ENCODE peak calls at places on chromosomes 7 and 10, in ten cellular contexts. D is CD8-positive, alpha-beta memory T cell; K is CD8-positive, alpha-beta T cell; C is left ventricle myocardium inferior; A is aorta; I is GM23248; R is SJSA1; Q is heart right ventricle; Y is right lobe of liver; X is endothelial cell of umbilical vein. V is an unnamed sample.
A peak's percentile ranks its signal among the peaks of the same experiment; 100 is the strongest.

GRCh38 chr7:78225534-78225933 is 427.0 kb downstream of the PHTF2 start:
- DNase-seq in X (no peak), I (no peak), Y (no peak), A (no peak), D (no peak), C (no peak), Q (no peak), R (no peak), K (no peak), V (no peak)

GRCh38 chr7:149662591-149663095 is 110.7 kb downstream of the ZNF467 start:
- DNase-seq in A (peak; percentile 68), K (peak; percentile 70), D (peak; percentile 38), Y (peak; percentile 83), C (peak; percentile 61), X (peak; percentile 66), Q (peak; percentile 49), I (peak; percentile 72), R (peak; percentile 19), V (peak; percentile 70)

GRCh38 chr7:92988051-92988450 is 129.7 kb downstream of the SAMD9 start:
- DNase-seq in Q (no peak), I (peak; percentile 51), R (peak; percentile 53), K (no peak), Y (no peak), X (peak; percentile 57), D (no peak), A (no peak), C (no peak), V (no peak)

GRCh38 chr10:71268751-71269150 is 50.3 kb upstream of the SLC29A3 start:
- DNase-seq in D (no peak), Q (peak; percentile 66), Y (no peak), K (no peak), R (no peak), X (no peak), C (peak; percentile 77), A (no peak), I (peak; percentile 77), V (no peak)

GRCh38 chr7:154880512-154880911 is 122.4 kb downstream of the PAXIP1 start:
- DNase-seq in Y (no peak), R (no peak), K (no peak), I (no peak), A (no peak), Q (no peak), C (no peak), X (no peak), D (no peak), V (no peak)

GRCh38 chr7:125661006-125661405 is 731.4 kb upstream of the POT1 start:
- DNase-seq in K (no peak), Y (no peak), Q (no peak), X (peak; percentile 19), A (no peak), D (no peak), I (no peak), C (no peak), R (no peak), V (no peak)

GRCh38 chr10:1290071-1290471 is 233.9 kb downstream of the WDR37 start:
- DNase-seq in A (no peak), R (no peak), Y (no peak), C (no peak), Q (no peak), K (no peak), D (no peak), I (peak; percentile 4), X (no peak), V (no peak)

GRCh38 chr7:128404826-128405344 is 4.9 kb downstream of the IMPDH1 start:
- DNase-seq in K (no peak), R (no peak), X (peak; percentile 34), Y (no peak), D (no peak), Q (no peak), I (peak; percentile 64), A (peak; percentile 43), C (no peak), V (no peak)

GRCh38 chr7:149229526-149229925 is 9.9 kb upstream of the ZNF212 start:
- DNase-seq in X (no peak), D (no peak), K (no peak), C (no peak), A (no peak), Y (no peak), Q (no peak), I (no peak), R (no peak), V (no peak)

GRCh38 chr10:132349766-132350165 is 17.8 kb downstream of the LRRC27 start:
- DNase-seq in R (no peak), A (peak; percentile 15), Y (no peak), I (no peak), Q (no peak), X (no peak), D (no peak), K (no peak), C (no peak), V (peak; percentile 33)

GRCh38 chr10:37711617-37712488 is 145.6 kb downstream of the ZNF248 start:
- DNase-seq in Q (no peak), Y (no peak), C (no peak), X (no peak), D (no peak), R (no peak), A (no peak), K (no peak), I (no peak), V (no peak)

GRCh38 chr7:104923010-104923421 is 91.0 kb upstream of the KMT2E start:
- DNase-seq in Y (peak; percentile 75), K (peak; percentile 71), D (peak; percentile 64), X (peak; percentile 95), Q (peak; percentile 82), R (peak; percentile 52), I (peak; percentile 92), A (peak; percentile 85), C (peak; percentile 54), V (peak; percentile 84)

DNA sequence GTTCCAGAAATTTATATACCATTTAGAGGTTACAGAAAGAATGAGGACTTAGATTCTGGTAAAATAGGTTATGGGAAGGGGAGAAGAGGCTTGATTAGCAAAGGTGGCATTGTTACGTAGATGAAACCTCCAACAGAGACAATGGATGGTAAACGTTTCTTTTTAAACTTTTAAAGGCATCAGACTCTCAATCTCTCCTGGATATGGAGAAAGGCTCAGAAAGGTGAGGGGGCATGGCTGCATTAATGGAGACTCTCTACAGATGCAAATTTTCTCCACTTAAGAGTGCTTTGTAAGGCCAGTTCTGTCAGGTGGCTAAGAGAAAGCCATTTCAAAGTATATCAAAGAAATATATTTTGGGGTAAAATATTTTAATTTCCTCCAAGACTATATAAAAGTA is 240.9 kb upstream of the PTER start:
- DNase-seq in K (no peak), Y (no peak), Q (no peak), A (no peak), D (no peak), C (no peak), R (no peak), I (no peak), X (no peak), V (no peak)
- H3K9me3 ChIP-seq in K (no peaks in the 10 kb centered on the region), Y (no peaks in the 10 kb centered on the region), Q (no peaks in the 10 kb centered on the region), A (peaks cover 3% of the 10 kb centered on the region), D (no peaks in the 10 kb centered on the region), C (peaks cover 10% of the 10 kb centered on the region), R (no peaks in the 10 kb centered on the region), I (no peaks in the 10 kb centered on the region), X (peaks cover 3% of the 10 kb centered on the region), V (no peaks in the 10 kb centered on the region)

DNA sequence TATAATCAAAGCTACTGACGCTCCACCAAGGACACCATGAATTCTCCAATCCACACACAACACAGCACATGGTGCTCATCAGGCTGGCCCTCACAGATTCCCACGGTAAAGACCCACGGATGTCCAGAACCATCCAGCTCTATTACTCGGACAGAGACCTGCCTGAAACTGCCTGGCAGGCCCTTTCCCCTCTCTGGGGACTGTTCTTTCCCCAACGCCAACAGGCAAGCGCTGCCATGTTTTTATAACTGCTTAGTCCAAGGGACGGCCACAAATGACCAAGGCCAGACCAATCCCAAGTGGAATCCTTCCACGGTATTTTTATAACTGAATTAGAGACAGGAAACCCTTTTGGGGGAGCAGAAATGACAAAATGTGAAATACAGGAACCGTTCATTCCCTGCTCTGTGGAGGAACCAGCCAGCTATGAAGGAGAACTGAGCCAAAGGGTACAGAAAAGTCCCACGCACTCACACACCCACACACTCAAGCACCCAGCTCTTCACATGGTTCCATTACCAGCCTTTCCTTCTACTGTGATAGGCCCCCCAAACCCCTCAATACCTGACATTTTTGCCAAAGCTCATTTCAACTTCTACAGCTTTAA is 4.1 kb downstream of the PIP4K2A start:
- DNase-seq in R (no peak), K (no peak), A (no peak), Y (no peak), D (no peak), I (no peak), X (no peak), Q (no peak), C (no peak), V (peak; percentile 55)
- H3K4me3 ChIP-seq in R (no peak overlapping the region), K (no peak overlapping the region), A (no peak overlapping the region), Y (no peak overlapping the region), D (peak overlapping the region; percentile 0), I (no peak overlapping the region), X (no peak overlapping the region), Q (no peak overlapping the region), C (no peak overlapping the region), V (no peak overlapping the region)

GRCh38 chr7:106110885-106111670 is 1.0 kb downstream of the SYPL1 start:
- DNase-seq in I (peak; percentile 59), C (no peak), X (peak; percentile 74), Y (no peak), A (no peak), R (no peak), K (no peak), D (peak; percentile 21), Q (no peak), V (no peak)
- H3K4me1 ChIP-seq in I (peaks cover 22% of the 10 kb centered on the region), C (peaks cover 59% of the 10 kb centered on the region), X (peaks cover 12% of the 10 kb centered on the region), Y (no peaks in the 10 kb centered on the region), A (peaks cover 3% of the 10 kb centered on the region), R (peaks cover 12% of the 10 kb centered on the region), K (peaks cover 59% of the 10 kb centered on the region), D (peaks cover 62% of the 10 kb centered on the region), Q (peaks cover 53% of the 10 kb centered on the region), V (peaks cover 31% of the 10 kb centered on the region)

GRCh38 chr7:158127241-158127640 is 460.4 kb downstream of the PTPRN2 start:
- DNase-seq in Y (no peak), D (no peak), K (no peak), I (no peak), C (no peak), Q (no peak), A (no peak), R (no peak), X (no peak), V (no peak)

GRCh38 chr7:158128572-158128971 is 459.1 kb downstream of the PTPRN2 start:
- DNase-seq in X (no peak), Q (no peak), K (no peak), I (no peak), Y (no peak), R (no peak), D (no peak), A (no peak), C (no peak), V (no peak)

GRCh38 chr7:158125721-158126120 is 461.9 kb downstream of the PTPRN2 start:
- DNase-seq in Q (no peak), A (no peak), Y (no peak), I (no peak), X (no peak), K (no peak), D (no peak), C (no peak), R (no peak), V (no peak)

GRCh38 chr7:158125091-158125490 is 462.5 kb downstream of the PTPRN2 start:
- DNase-seq in C (no peak), Q (no peak), A (no peak), D (no peak), R (no peak), X (no peak), I (no peak), K (no peak), Y (no peak), V (no peak)

DNA sequence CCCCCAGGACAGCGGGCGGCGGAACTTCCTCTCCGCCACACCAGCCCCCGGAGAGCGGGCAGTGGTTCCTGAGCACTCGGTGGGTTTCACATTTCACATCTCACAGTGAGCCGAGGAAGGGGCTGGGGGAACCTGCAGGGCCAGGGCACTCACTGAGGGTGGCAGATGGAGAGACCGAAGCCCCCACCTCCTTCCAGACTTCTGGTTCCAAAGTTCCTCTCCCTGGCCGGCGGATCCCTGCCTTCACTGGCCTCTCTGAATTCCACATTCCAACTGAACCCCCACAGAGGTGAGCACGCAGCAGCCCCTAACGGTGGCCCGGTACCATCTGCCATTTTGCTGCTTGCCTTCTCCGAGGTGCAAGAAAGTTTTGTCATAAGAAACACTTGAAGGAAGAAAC is 461.0 kb downstream of the PTPRN2 start:
- DNase-seq in Q (no peak), R (no peak), A (no peak), X (no peak), Y (no peak), C (no peak), D (no peak), K (no peak), I (no peak), V (no peak)
- H3K9me3 ChIP-seq in Q (no peaks in the 10 kb centered on the region), R (peaks cover 28% of the 10 kb centered on the region), A (no peaks in the 10 kb centered on the region), X (peaks cover 4% of the 10 kb centered on the region), Y (no peaks in the 10 kb centered on the region), C (peaks cover 6% of the 10 kb centered on the region), D (no peaks in the 10 kb centered on the region), K (no peaks in the 10 kb centered on the region), I (no peaks in the 10 kb centered on the region), V (no peaks in the 10 kb centered on the region)